ENCODE peak calls at places on chromosomes 6 and 20, in ten cellular contexts. L is tibial nerve, B is H1, M is spleen, O is uterus, A is adrenal gland, U is GM12878, H is body of pancreas, Y is heart left ventricle, V is prostate gland. J is an unnamed sample. For H3K27me3, the result is how much of the 10 kb centered on the place peaks cover.

GRCh38 chr20:7855545-7855944 is 84.7 kb downstream of the HAO1 start:
- DNase-seq in V (no peak), U (no peak), O (no peak), Y (no peak), B (no peak), L (no peak), A (no peak), H (no peak), M (no peak), J (no peak)

GRCh38 chr20:20517296-20517695 is 149.4 kb downstream of the INSM1 start:
- DNase-seq in A (no peak), L (no peak), O (no peak), Y (no peak), B (no peak), M (no peak), U (no peak), H (no peak), V (no peak), J (no peak)

GRCh38 chr6:4125500-4125899 is 9.9 kb downstream of the ECI2 start:
- DNase-seq in U (no peak), M (no peak), V (no peak), L (no peak), A (no peak), B (no peak), O (no peak), H (no peak), Y (no peak), J (no peak)

GRCh38 chr20:4661191-4661590 is 60.5 kb upstream of the PRND start:
- DNase-seq in H (no peak), L (no peak), M (peak), B (no peak), O (no peak), A (no peak), U (no peak), Y (no peak), V (no peak), J (no peak)

GRCh38 chr20:19735446-19735845 is 22.6 kb upstream of the RIN2 start:
- DNase-seq in B (no peak), A (peak), U (peak), H (peak), L (peak), O (peak), V (peak), Y (peak), M (no peak), J (no peak)

GRCh38 chr20:44961024-44961866 is 1.0 kb upstream of the TOMM34 start:
- DNase-seq in V (no peak), H (no peak), Y (no peak), A (no peak), U (no peak), M (no peak), L (no peak), O (no peak), B (no peak), J (no peak)

GRCh38 chr20:37245671-37246237 is 15.9 kb downstream of the GHRH start:
- DNase-seq in H (no peak), V (no peak), U (no peak), A (no peak), M (no peak), B (no peak), L (no peak), Y (no peak), O (no peak), J (no peak)

GRCh38 chr20:5770240-5770986 is 20.2 kb downstream of the SHLD1 start:
- DNase-seq in U (no peak), M (no peak), L (no peak), B (no peak), O (no peak), A (no peak), V (no peak), H (no peak), Y (no peak), J (no peak)

GRCh38 chr6:134020071-134020470 is 32.4 kb downstream of the SLC2A12 start:
- DNase-seq in Y (no peak), L (no peak), U (no peak), B (no peak), V (no peak), H (no peak), O (no peak), A (no peak), M (no peak), J (no peak)

GRCh38 chr6:38387461-38387860 is 252.3 kb downstream of the BTBD9 start:
- DNase-seq in M (no peak), H (no peak), V (no peak), A (no peak), Y (no peak), B (no peak), L (no peak), U (no peak), O (no peak), J (no peak)

GRCh38 chr6:88380618-88381288 is 214.6 kb upstream of the CNR1 start:
- DNase-seq in H (no peak), Y (no peak), L (no peak), O (no peak), M (no peak), B (no peak), A (no peak), V (no peak), U (no peak), J (no peak)

GRCh38 chr6:1972961-1973360 is 272.4 kb downstream of the GMDS start:
- DNase-seq in A (no peak), Y (no peak), H (no peak), U (no peak), M (no peak), B (no peak), O (no peak), L (no peak), V (no peak), J (no peak)

GRCh38 chr6:39137235-39137634 is 22.2 kb upstream of the SAYSD1 start:
- DNase-seq in U (no peak), A (no peak), V (no peak), Y (peak), M (no peak), B (no peak), L (no peak), H (peak), O (no peak), J (no peak)

GRCh38 chr20:1225729-1226313 is at the start of gene RAD21L1:
- DNase-seq in H (peak), M (peak), B (peak), L (peak), V (peak), U (no peak), Y (peak), O (peak), A (peak), J (no peak)

GRCh38 chr20:5652626-5653573 is 97.3 kb upstream of the SHLD1 start:
- DNase-seq in M (no peak), O (no peak), A (no peak), B (no peak), V (no peak), Y (no peak), H (no peak), L (no peak), U (no peak), J (no peak)

GRCh38 chr20:13231031-13231752 is 10.1 kb downstream of the ISM1 start:
- DNase-seq in L (no peak), A (no peak), B (no peak), Y (no peak), U (no peak), M (no peak), H (no peak), V (no peak), O (no peak), J (no peak)

GRCh38 chr6:135680964-135681913 is 170.3 kb upstream of the PDE7B start:
- DNase-seq in A (no peak), B (no peak), V (no peak), L (no peak), U (no peak), M (no peak), O (no peak), H (no peak), Y (no peak), J (no peak)

GRCh38 chr6:56655250-56655649 is 12.6 kb upstream of the DST start:
- DNase-seq in U (no peak), V (no peak), A (no peak), B (no peak), L (no peak), M (no peak), H (no peak), O (no peak), Y (no peak), J (no peak)
- H3K27me3 ChIP-seq in U (under half), V (under half), A (under half), B (under half), L (under half), M (under half), H (under half), O (under half), Y (under half), J (under half)

DNA sequence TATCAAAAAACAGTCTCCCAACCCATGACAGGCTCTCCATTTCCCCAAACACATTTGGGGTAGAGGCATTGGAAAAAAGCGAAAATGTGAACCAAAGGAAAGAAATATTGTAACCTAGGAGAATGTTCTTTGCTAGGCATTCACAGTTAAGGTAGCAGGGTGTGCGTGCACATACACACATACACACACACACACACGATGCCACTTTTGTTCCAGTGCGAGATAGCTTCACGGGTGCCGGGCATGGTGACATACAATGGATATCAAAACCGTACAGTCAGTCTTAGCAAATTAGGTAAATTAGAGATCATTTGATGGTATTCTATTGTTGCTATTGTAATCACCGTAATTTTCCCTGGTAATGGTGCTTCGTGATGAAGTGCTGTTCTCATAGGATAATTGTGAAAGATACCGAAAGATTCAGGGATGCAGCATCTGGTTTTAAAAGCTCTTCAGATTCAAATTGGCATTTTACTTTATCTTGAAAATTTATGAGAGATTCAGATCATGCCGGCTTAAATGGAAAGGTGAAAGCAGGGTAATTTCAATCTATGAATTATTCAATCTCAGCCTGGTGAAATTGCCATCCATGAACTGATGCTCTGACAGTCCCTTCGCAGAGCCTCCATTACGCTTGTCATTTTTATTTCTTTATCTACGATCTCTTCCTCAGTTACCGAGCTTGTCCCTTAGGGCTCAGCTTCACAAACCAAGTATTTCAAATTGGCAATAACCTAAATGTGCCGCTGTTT is 71.4 kb upstream of the SOX4 start:
- DNase-seq in O (no peak), B (no peak), H (no peak), L (no peak), Y (no peak), A (no peak), M (no peak), V (no peak), U (no peak), J (no peak)
- H3K27ac ChIP-seq in O (no peak), B (no peak), H (no peak), L (no peak), Y (no peak), A (no peak), M (no peak), V (no peak), U (no peak), J (no peak)

GRCh38 chr20:41137412-41138216 is at the start of gene PLCG1:
- DNase-seq in U (no peak), H (peak), V (peak), Y (peak), L (peak), A (peak), O (peak), M (peak), B (peak), J (peak)
- TF ChIP-seq POLR2A in U (peak), H (peak), V (peak), Y (peak), L (no peak), A (no peak), O (no peak), M (no peak), B (peak), J (no peak)

GRCh38 chr20:63051911-63052310 is 45.1 kb upstream of the BHLHE23 start:
- DNase-seq in U (no peak), V (no peak), Y (peak), B (no peak), A (no peak), H (no peak), L (no peak), M (peak), O (no peak), J (no peak)
- H3K27me3 ChIP-seq in U (under half), V (under half), Y (under half), B (under half), A (under half), H (under half), L (half or more), M (half or more), O (under half), J (under half)

GRCh38 chr20:10591956-10592521 is 81.8 kb downstream of the JAG1 start:
- DNase-seq in M (no peak), B (no peak), H (no peak), V (no peak), L (no peak), U (no peak), Y (no peak), A (no peak), O (no peak), J (no peak)
- H3K27ac ChIP-seq in M (no peak), B (no peak), H (no peak), V (peak), L (no peak), U (no peak), Y (peak), A (peak), O (peak), J (peak)

GRCh38 chr6:11497881-11498280 is 39.7 kb upstream of the TMEM170B start:
- DNase-seq in M (no peak), B (no peak), L (no peak), H (no peak), A (no peak), Y (no peak), U (no peak), O (no peak), V (no peak), J (no peak)

GRCh38 chr6:11495565-11496145 is 41.9 kb upstream of the TMEM170B start:
- DNase-seq in L (no peak), B (no peak), V (no peak), O (no peak), U (no peak), M (no peak), A (no peak), H (no peak), Y (no peak), J (no peak)

GRCh38 chr6:11494786-11495564 is 42.6 kb upstream of the TMEM170B start:
- DNase-seq in V (no peak), A (no peak), O (no peak), H (no peak), M (no peak), B (no peak), U (no peak), Y (no peak), L (no peak), J (no peak)

GRCh38 chr6:11493979-11494378 is 43.6 kb upstream of the TMEM170B start:
- DNase-seq in U (no peak), O (no peak), M (no peak), V (no peak), H (no peak), A (no peak), L (no peak), Y (no peak), B (no peak), J (no peak)

GRCh38 chr6:11496152-11497060 is 41.1 kb upstream of the TMEM170B start:
- DNase-seq in B (peak), Y (peak), U (peak), A (peak), M (no peak), L (peak), V (peak), H (peak), O (peak), J (no peak)
- TF ChIP-seq POLR2A in B (no peak), Y (no peak), U (no peak), A (no peak), M (no peak), L (no peak), V (no peak), H (no peak), O (no peak), J (no peak)

GRCh38 chr20:61802721-61803311 is 262.9 kb downstream of the TAF4 start:
- DNase-seq in L (no peak), M (peak), V (no peak), Y (no peak), U (no peak), A (no peak), O (no peak), B (no peak), H (no peak), J (no peak)
- H3K27me3 ChIP-seq in L (under half), M (half or more), V (under half), Y (under half), U (under half), A (under half), O (under half), B (under half), H (under half), J (under half)

DNA sequence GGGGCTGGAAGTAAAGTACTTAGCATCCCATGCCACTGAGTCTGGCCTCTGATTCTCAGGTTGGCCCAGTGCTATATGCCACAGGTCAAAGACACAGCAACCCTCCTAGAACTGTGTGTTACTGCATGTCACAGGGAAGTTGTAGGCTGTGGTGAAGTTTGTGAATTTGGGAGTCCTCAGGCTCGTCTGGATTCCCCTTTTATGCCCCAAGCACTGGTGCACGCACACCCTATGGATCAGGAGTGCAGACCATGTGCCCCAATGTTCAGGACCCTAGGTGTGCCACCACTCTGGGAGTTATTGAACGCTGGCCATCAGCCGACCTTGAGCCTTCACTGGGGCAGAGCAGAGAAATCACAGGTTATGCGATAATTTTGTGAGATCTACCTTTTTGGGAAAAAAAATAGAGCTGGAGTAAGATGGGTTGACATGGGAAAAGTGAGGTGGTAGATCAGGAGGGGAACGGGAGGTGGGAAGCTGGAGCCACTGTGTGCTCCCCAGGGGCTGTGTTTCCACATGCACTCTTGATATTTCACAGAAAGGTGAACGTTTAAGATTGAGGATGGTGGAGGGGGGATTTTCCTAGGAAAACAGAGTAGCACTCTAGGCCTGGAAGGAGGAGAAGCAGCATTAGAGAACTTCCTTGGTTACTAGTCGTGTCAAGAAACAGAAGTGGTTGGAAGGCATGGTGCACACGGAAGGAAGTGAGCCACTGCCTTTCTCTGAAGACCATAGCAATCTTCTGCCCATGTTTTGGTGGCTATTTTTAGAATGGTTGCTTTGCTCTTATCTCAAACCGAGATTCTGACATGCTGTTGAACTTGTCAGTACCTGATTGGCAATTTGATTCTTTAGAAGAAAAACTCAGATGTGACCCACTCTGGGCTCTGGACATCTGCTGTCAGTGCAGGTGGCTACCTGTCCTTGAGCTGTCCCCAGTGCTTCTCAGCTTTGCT is 44.1 kb downstream of the DUSP22 start:
- DNase-seq in M (peak), O (no peak), H (no peak), V (no peak), B (no peak), A (no peak), L (no peak), Y (no peak), U (peak), J (no peak)
- H3K27ac ChIP-seq in M (peak), O (no peak), H (no peak), V (no peak), B (no peak), A (no peak), L (no peak), Y (no peak), U (peak), J (no peak)

DNA sequence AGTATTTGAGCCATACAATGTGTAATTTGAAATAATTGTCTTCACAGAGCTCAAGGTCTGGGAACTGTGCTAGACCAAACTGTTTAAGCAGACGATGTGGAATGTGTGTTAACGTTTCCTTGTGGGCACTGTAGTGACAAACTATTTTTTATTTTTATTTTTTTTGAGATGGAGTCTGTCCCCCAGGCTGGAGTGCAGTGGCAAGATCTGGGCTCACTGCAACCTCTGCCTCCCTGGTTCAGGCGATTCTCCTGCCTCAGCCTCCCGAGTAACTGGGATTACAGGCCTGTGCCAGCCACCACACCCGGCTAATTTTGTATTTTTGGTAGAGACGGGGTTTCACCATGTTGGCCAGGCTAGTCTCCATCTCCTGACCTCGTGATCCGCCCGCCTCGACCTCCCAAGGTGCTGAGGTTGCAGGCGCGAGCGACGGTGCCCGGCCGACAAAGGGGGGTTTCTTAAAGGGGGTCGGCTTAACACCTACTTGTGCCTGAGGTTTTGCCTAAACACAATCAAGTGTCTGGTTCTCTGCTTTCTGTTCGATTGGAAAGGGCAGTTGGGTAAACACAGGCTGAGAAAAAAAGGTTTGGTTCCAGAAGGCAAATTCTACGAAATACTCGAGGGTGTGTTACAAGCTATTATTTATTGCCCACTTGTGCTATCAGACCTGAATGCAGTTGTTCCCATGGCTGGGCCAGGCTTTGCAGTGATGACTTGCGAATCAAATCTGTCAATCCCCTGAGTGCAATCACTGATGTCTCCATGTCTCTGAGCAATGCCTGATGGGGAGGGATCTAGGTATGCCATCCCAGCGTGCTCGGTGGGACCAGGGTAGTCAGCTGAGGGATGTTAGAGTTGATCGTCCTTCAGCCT is 1.3 kb downstream of the NOP56 start:
- DNase-seq in B (no peak), O (no peak), M (peak), U (no peak), L (no peak), Y (no peak), A (no peak), V (no peak), H (no peak), J (no peak)
- TF ChIP-seq POLR2A in B (no peak), O (no peak), M (no peak), U (no peak), L (no peak), Y (no peak), A (no peak), V (no peak), H (no peak), J (no peak)

DNA sequence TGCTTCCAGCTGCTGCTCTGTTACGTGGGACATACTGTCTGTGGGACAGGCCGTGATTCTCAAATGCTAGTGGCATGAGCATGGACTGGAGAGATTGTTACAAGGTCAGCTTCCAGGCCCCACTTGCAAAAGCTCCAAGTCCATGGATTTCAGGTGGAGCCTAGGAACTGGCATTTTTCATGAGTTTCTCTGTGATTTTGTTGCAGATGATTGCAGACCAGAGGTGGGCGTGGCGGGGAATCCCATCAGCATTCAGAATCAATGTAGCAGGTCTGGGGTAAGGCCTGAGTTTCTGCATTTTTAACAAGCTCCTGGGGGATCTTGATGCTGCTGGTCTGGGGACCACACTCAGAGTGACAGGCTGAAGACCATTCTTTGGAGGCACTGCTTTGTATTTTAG is 2.4 kb upstream of the CDH4 start:
- DNase-seq in L (no peak), V (no peak), M (no peak), A (no peak), O (no peak), Y (no peak), B (no peak), U (no peak), H (no peak), J (no peak)
- H3K27me3 ChIP-seq in L (under half), V (under half), M (half or more), A (under half), O (under half), Y (half or more), B (half or more), U (under half), H (under half), J (under half)

J was measured in esophagus squamous epithelium.